ENCODE peak calls at places on chromosomes 11 and 22, in ten cellular contexts. G is IMR-90, J is MM.1S, W is adrenal gland, L is astrocyte of the spinal cord, N is lung, M is GM12865, P is K562, F is fibroblast of villous mesenchyme, O is AG04450. A is an unnamed sample.

GRCh38 chr22:38845368-38845740 is 1.5 kb upstream of the NPTXR start:
- DNase-seq in G (no peak), J (no peak), W (no peak), L (no peak), N (no peak), M (no peak), P (no peak), F (no peak), O (no peak), A (no peak)

GRCh38 chr22:50236731-50237409 is 8.0 kb downstream of the TUBGCP6 start:
- DNase-seq in G (peak), J (peak), W (no peak), L (peak), N (no peak), M (peak), P (no peak), F (peak), O (no peak), A (peak)

GRCh38 chr11:44301856-44302231 is 8.1 kb downstream of the ALX4 start:
- DNase-seq in G (no peak), J (no peak), W (peak), L (no peak), N (no peak), M (no peak), P (peak), F (no peak), O (no peak), A (peak)

GRCh38 chr11:33899383-33900037 is 7.6 kb upstream of the LMO2 start:
- DNase-seq in G (peak), J (no peak), W (peak), L (peak), N (peak), M (no peak), P (peak), F (peak), O (peak), A (no peak)

GRCh38 chr22:37370306-37370979 is 56.8 kb downstream of the ELFN2 start:
- DNase-seq in G (no peak), J (peak), W (no peak), L (no peak), N (peak), M (peak), P (no peak), F (no peak), O (no peak), A (peak)

GRCh38 chr22:27045103-27045940 is 387.9 kb downstream of the MIAT start:
- DNase-seq in G (peak), J (no peak), W (no peak), L (peak), N (no peak), M (no peak), P (no peak), F (peak), O (no peak), A (no peak)

GRCh38 chr22:43144949-43145348 is 1.8 kb upstream of the MCAT start:
- DNase-seq in G (no peak), J (no peak), W (no peak), L (no peak), N (no peak), M (no peak), P (no peak), F (no peak), O (no peak), A (no peak)

GRCh38 chr11:9332655-9333054 is 18.3 kb upstream of the TMEM41B start:
- DNase-seq in G (no peak), J (no peak), W (no peak), L (no peak), N (no peak), M (no peak), P (no peak), F (no peak), O (no peak), A (no peak)

GRCh38 chr11:123616505-123617198 is 37.8 kb downstream of the SCN3B start:
- DNase-seq in G (peak), J (no peak), W (peak), L (peak), N (peak), M (no peak), P (no peak), F (peak), O (peak), A (no peak)

GRCh38 chr22:49214976-49215375 is 612.7 kb downstream of the BRD1 start:
- DNase-seq in G (no peak), J (no peak), W (peak), L (no peak), N (no peak), M (no peak), P (no peak), F (no peak), O (no peak), A (no peak)

GRCh38 chr22:38612217-38613006 is 42.4 kb upstream of the DMC1 start:
- DNase-seq in G (no peak), J (no peak), W (no peak), L (no peak), N (no peak), M (no peak), P (no peak), F (no peak), O (no peak), A (no peak)

GRCh38 chr11:19751055-19751454 is 38.4 kb downstream of the NAV2 start:
- DNase-seq in G (no peak), J (no peak), W (no peak), L (no peak), N (no peak), M (no peak), P (no peak), F (no peak), O (no peak), A (no peak)

GRCh38 chr11:69593851-69594250 is 47.1 kb upstream of the CCND1 start:
- DNase-seq in G (no peak), J (no peak), W (no peak), L (no peak), N (no peak), M (no peak), P (peak), F (no peak), O (no peak), A (peak)

GRCh38 chr11:71432761-71433647 is 15.2 kb downstream of the DHCR7 start:
- DNase-seq in G (no peak), J (no peak), W (no peak), L (no peak), N (no peak), M (no peak), P (no peak), F (no peak), O (no peak), A (no peak)

GRCh38 chr11:130002352-130002845 is at the start of gene PRDM10:
- DNase-seq in G (peak), J (peak), W (peak), L (peak), N (peak), M (peak), P (peak), F (peak), O (peak), A (peak)

GRCh38 chr11:27509953-27510352 is 3.4 kb upstream of the LIN7C start:
- DNase-seq in G (no peak), J (no peak), W (no peak), L (no peak), N (no peak), M (no peak), P (no peak), F (no peak), O (no peak), A (peak)

GRCh38 chr11:121257976-121258375 is 34.6 kb upstream of the SC5D start:
- DNase-seq in G (no peak), J (no peak), W (no peak), L (no peak), N (no peak), M (no peak), P (no peak), F (no peak), O (no peak), A (no peak)

GRCh38 chr11:20045098-20045688 is 115.1 kb downstream of the DBX1 start:
- DNase-seq in G (no peak), J (no peak), W (no peak), L (no peak), N (no peak), M (no peak), P (no peak), F (no peak), O (no peak), A (no peak)

GRCh38 chr22:22863001-22863400 is 24.6 kb upstream of the IGLL5 start:
- DNase-seq in G (no peak), J (peak), W (no peak), L (no peak), N (no peak), M (no peak), P (no peak), F (no peak), O (no peak), A (no peak)

GRCh38 chr22:27406389-27406861 is 395.1 kb downstream of the MN1 start:
- DNase-seq in G (peak), J (no peak), W (no peak), L (no peak), N (no peak), M (no peak), P (no peak), F (no peak), O (no peak), A (no peak)

GRCh38 chr11:56849852-56850251 is 101.4 kb upstream of the OR9G4 start:
- DNase-seq in G (no peak), J (no peak), W (no peak), L (no peak), N (no peak), M (no peak), P (no peak), F (no peak), O (no peak), A (no peak)

DNA sequence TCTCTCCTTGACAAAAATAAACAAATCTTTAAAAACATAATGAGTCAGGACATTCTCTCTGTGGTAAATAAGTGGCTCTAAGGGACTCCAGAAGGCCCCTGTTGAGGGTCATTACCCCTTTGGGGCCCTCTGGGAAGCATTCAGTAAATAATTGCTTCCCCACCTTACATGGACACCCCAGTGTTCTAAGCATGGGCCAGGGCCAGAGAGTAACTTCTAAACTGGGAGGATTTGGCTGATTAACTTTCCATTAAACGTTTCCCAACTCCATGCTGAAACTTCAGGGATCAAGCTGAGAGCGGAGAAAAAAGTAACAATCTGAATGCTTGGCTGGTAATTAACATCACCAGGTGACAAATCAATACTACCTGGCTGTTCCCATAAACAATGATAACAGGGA is 783.9 kb upstream of the LRRC4C start:
- DNase-seq in G (no peak), J (no peak), W (no peak), L (no peak), N (no peak), M (no peak), P (no peak), F (no peak), O (no peak), A (no peak)
- TF ChIP-seq CTCF in G (no peak), J (no peak), W (no peak), L (no peak), N (no peak), M (no peak), P (no peak), F (no peak), O (no peak), A (no peak)

GRCh38 chr22:28442951-28443876 is 236.4 kb downstream of the TTC28 start:
- DNase-seq in G (peak), J (no peak), W (peak), L (peak), N (peak), M (no peak), P (no peak), F (peak), O (no peak), A (peak)
- H3K4me3 ChIP-seq in G (peak), J (no peak), W (no peak), L (peak), N (peak), M (no peak), P (peak), F (peak), O (peak), A (peak)

GRCh38 chr22:41830174-41830573 is 2.7 kb upstream of the SREBF2 start:
- DNase-seq in G (no peak), J (no peak), W (no peak), L (no peak), N (no peak), M (no peak), P (no peak), F (no peak), O (no peak), A (peak)
- TF ChIP-seq CTCF in G (no peak), J (no peak), W (no peak), L (no peak), N (no peak), M (peak), P (no peak), F (no peak), O (no peak), A (no peak)

DNA sequence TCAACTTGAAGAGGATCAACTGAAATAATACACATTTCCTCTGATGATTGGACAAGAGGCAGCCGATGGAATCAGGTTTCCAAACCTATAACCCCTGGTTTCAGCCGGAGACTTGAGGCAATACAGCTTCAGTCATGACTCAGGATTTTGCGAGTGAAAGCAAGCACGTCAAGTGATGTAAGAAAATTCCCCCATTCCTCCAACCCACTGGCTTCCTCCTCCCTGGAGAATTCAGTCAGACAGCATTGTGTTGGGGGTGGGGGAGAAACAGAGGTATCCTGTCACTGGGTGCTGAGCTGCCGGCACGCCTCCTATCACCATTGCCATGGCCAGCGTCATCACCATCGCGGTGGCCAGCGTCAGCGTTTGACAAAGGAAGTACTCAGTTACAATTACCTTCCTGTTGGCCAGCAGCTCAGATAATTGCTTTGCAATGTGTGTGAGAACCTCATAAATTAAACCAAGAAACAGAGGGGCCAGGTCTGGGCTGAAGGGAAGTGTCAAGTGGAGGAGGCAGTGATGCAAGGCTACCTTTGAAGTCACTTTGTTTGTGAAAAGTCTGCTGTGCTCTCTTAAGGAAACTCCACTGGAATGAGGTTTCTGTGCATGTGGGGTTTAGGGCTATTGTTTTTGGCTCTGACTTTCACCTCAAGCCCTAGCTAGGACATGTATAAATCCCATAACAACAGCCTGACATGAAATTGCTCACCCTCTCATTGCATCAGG is 50.3 kb downstream of the LIF start:
- DNase-seq in G (peak), J (no peak), W (peak), L (peak), N (peak), M (peak), P (peak), F (peak), O (peak), A (peak)
- H3K4me3 ChIP-seq in G (no peak), J (no peak), W (no peak), L (no peak), N (no peak), M (no peak), P (no peak), F (peak), O (peak), A (no peak)

GRCh38 chr11:59265735-59266134 is 53.0 kb upstream of the MPEG1 start:
- DNase-seq in G (no peak), J (no peak), W (no peak), L (no peak), N (no peak), M (no peak), P (no peak), F (no peak), O (no peak), A (no peak)

GRCh38 chr11:59264736-59265135 is 52.0 kb upstream of the MPEG1 start:
- DNase-seq in G (no peak), J (no peak), W (no peak), L (no peak), N (no peak), M (no peak), P (no peak), F (no peak), O (no peak), A (no peak)

GRCh38 chr11:59261150-59261549 is 48.4 kb upstream of the MPEG1 start:
- DNase-seq in G (no peak), J (no peak), W (no peak), L (no peak), N (no peak), M (no peak), P (no peak), F (no peak), O (no peak), A (no peak)

GRCh38 chr11:59262419-59262818 is 49.7 kb upstream of the MPEG1 start:
- DNase-seq in G (no peak), J (no peak), W (no peak), L (no peak), N (no peak), M (no peak), P (no peak), F (no peak), O (no peak), A (no peak)

GRCh38 chr11:59263225-59263894 is 50.6 kb upstream of the MPEG1 start:
- DNase-seq in G (no peak), J (no peak), W (no peak), L (no peak), N (no peak), M (peak), P (no peak), F (no peak), O (no peak), A (peak)
- TF ChIP-seq CTCF in G (no peak), J (peak), W (no peak), L (no peak), N (no peak), M (peak), P (peak), F (peak), O (no peak), A (peak)

GRCh38 chr11:40293655-40294342 is 1165.7 kb downstream of the LRRC4C start:
- DNase-seq in G (peak), J (peak), W (peak), L (peak), N (peak), M (peak), P (peak), F (peak), O (peak), A (peak)
- H3K4me3 ChIP-seq in G (peak), J (no peak), W (no peak), L (peak), N (peak), M (peak), P (no peak), F (peak), O (peak), A (no peak)

GRCh38 chr11:119389611-119390254 is 8.2 kb upstream of the USP2 start:
- DNase-seq in G (no peak), J (peak), W (no peak), L (no peak), N (no peak), M (peak), P (no peak), F (no peak), O (no peak), A (no peak)
- TF ChIP-seq CTCF in G (peak), J (peak), W (peak), L (peak), N (no peak), M (peak), P (peak), F (peak), O (peak), A (peak)

GRCh38 chr22:46092646-46093410 is 57.5 kb upstream of the PPARA start:
- DNase-seq in G (no peak), J (no peak), W (no peak), L (no peak), N (no peak), M (no peak), P (no peak), F (peak), O (no peak), A (no peak)
- H3K4me3 ChIP-seq in G (no peak), J (no peak), W (no peak), L (no peak), N (no peak), M (no peak), P (no peak), F (no peak), O (no peak), A (no peak)

GRCh38 chr11:74225565-74225964 is 54.5 kb downstream of the PPME1 start:
- DNase-seq in G (no peak), J (no peak), W (no peak), L (no peak), N (no peak), M (no peak), P (no peak), F (no peak), O (no peak), A (no peak)
- TF ChIP-seq CTCF in G (no peak), J (no peak), W (no peak), L (no peak), N (no peak), M (no peak), P (no peak), F (no peak), O (no peak), A (no peak)